ENCODE peak calls at places on chromosomes 7 and 10, in ten cellular contexts. S, I, P, X, G, Q, U, M, Z and W are unnamed samples.

GRCh38 chr7:99190359-99191009 is 17.4 kb downstream of the KPNA7 start:
- DNase-seq in X (no peak), Z (no peak), S (no peak), U (no peak), M (no peak), Q (no peak), I (no peak), G (no peak), P (no peak), W (no peak)

GRCh38 chr7:131845573-131846337 is 289.3 kb upstream of the PODXL start:
- DNase-seq in Z (no peak), X (no peak), G (no peak), M (no peak), S (no peak), Q (no peak), U (no peak), P (no peak), I (no peak), W (no peak)

GRCh38 chr10:42871823-42872222 is 89.2 kb downstream of the BMS1 start:
- DNase-seq in M (no peak), P (no peak), Z (no peak), U (no peak), Q (peak; percentile 53), X (no peak), G (no peak), S (no peak), I (no peak), W (no peak)

GRCh38 chr10:74753295-74754211 is 72.8 kb upstream of the KAT6B start:
- DNase-seq in G (no peak), M (no peak), P (no peak), S (no peak), Z (peak; percentile 73), U (no peak), Q (no peak), I (peak; percentile 59), X (no peak), W (no peak)

GRCh38 chr7:12982178-12982577 is 294.7 kb downstream of the ARL4A start:
- DNase-seq in S (no peak), I (no peak), Z (no peak), M (no peak), Q (no peak), G (no peak), U (no peak), X (no peak), P (no peak), W (no peak)

GRCh38 chr10:14586901-14587300 is 187.8 kb downstream of the FAM107B start:
- DNase-seq in Z (no peak), I (no peak), G (no peak), Q (no peak), P (no peak), U (peak; percentile 76), X (no peak), M (no peak), S (no peak), W (no peak)

GRCh38 chr10:103736763-103737162 is 118.6 kb downstream of the SH3PXD2A start:
- DNase-seq in Q (no peak), S (peak; percentile 31), P (no peak), M (no peak), G (no peak), Z (peak; percentile 31), I (no peak), U (no peak), X (no peak), W (no peak)

GRCh38 chr7:155278921-155279320 is 18.8 kb upstream of the INSIG1 start:
- DNase-seq in S (no peak), P (no peak), M (no peak), U (no peak), Q (no peak), I (no peak), X (no peak), Z (no peak), G (no peak), W (no peak)

DNA sequence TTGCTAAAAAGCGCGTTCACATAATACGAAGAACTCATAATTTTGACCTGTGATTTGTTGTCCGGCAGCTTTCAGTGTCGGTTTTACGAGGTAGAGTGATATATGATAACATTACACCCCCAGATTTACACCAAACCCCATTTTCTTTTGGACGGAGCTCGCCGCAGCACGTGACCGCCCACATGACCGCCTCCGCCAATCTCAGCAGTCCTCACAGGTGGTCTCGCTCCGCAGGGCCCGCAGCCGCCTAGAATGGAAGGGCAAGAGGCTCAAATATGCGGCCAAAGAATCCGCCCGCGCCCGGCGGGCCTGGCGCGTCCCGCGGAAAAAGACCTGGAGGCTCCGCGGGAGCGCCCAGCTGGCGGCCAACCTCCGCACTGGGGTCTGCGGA is at the start of gene HOXA7:
- DNase-seq in I (peak; percentile 89), M (peak; percentile 82), X (no peak), G (no peak), Q (no peak), P (peak; percentile 79), Z (no peak), U (no peak), S (no peak), W (no peak)
- H3K27ac ChIP-seq in I (peak within 1 kb of the TSS; percentile 78), M (peak within 1 kb of the TSS; percentile 94), X (no peak within 1 kb of the TSS), G (peak within 1 kb of the TSS; percentile 45), Q (no peak within 1 kb of the TSS), P (peak within 1 kb of the TSS; percentile 82), Z (peak within 1 kb of the TSS; percentile 63), U (no peak within 1 kb of the TSS), S (no peak within 1 kb of the TSS), W (peak within 1 kb of the TSS; percentile 16)

GRCh38 chr10:84340187-84340586 is 11.8 kb downstream of the CCSER2 start:
- DNase-seq in M (no peak), I (no peak), X (no peak), S (no peak), Z (no peak), Q (no peak), G (no peak), U (no peak), P (no peak), W (no peak)

GRCh38 chr10:84342584-84342983 is 14.2 kb downstream of the CCSER2 start:
- DNase-seq in S (no peak), I (no peak), U (no peak), P (no peak), X (no peak), G (no peak), Q (no peak), M (no peak), Z (no peak), W (no peak)

GRCh38 chr10:84340632-84341537 is 12.5 kb downstream of the CCSER2 start:
- DNase-seq in P (no peak), Z (no peak), S (no peak), Q (no peak), X (no peak), U (no peak), I (no peak), G (no peak), M (no peak), W (no peak)

GRCh38 chr10:84341983-84342382 is 13.6 kb downstream of the CCSER2 start:
- DNase-seq in Z (no peak), S (no peak), G (no peak), P (no peak), Q (no peak), U (no peak), I (no peak), M (no peak), X (no peak), W (no peak)

GRCh38 chr10:84341538-84341856 is 13.1 kb downstream of the CCSER2 start:
- DNase-seq in X (no peak), M (no peak), P (no peak), S (no peak), U (no peak), I (no peak), Q (no peak), G (no peak), Z (no peak), W (no peak)
- TF ChIP-seq CTCF in X (no peak), M (no peak), P (no peak), S (peak; percentile 15), U (no peak), I (no peak), Q (no peak), G (peak; percentile 47), Z (no peak), W (no peak)

GRCh38 chr7:659306-659847 is 67.1 kb upstream of the DNAAF5 start:
- DNase-seq in Z (no peak), M (no peak), S (no peak), U (no peak), X (no peak), I (no peak), G (no peak), P (no peak), Q (no peak), W (no peak)

GRCh38 chr7:655758-656157 is 70.7 kb upstream of the DNAAF5 start:
- DNase-seq in Z (no peak), U (no peak), P (no peak), M (no peak), S (no peak), X (no peak), I (no peak), G (no peak), Q (no peak), W (no peak)

GRCh38 chr7:653829-654764 is 72.4 kb upstream of the DNAAF5 start:
- DNase-seq in G (no peak), Z (no peak), Q (no peak), M (no peak), S (no peak), P (no peak), X (no peak), U (no peak), I (no peak), W (no peak)

GRCh38 chr7:659996-660395 is 66.5 kb upstream of the DNAAF5 start:
- DNase-seq in Q (no peak), P (no peak), I (no peak), S (no peak), Z (no peak), M (no peak), X (no peak), G (no peak), U (no peak), W (no peak)

DNA sequence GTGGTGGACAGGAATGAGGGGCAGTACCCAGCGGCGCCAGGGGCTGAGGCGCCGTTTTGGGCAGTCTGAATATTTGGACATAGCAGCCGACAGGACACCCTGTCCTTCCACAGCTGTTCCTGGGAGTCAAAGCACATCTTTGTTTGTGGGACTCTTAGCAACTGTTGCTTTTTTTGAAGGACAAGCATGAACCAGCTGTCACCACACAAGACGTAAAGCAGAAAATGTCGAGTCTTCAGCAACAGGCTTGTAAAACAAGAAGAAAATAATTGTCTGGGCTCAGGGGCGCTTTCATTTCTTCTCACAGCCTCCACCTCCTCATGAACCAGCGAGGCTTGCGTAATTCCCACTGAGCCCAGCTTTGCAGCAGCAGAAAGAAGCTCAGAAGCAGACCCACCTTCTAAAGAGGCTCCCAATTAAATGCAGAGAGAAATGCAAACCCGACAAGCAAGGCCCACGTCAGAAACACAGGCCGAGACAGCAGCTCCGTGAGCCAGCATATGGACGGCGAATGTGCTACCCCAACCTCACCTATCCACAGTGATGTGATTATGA is 68.9 kb upstream of the DNAAF5 start:
- DNase-seq in Z (no peak), P (no peak), I (no peak), U (no peak), M (no peak), S (no peak), G (no peak), Q (no peak), X (peak; percentile 88), W (no peak)
- H3K27ac ChIP-seq in Z (no peak overlapping the region), P (no peak overlapping the region), I (peak overlapping the region; percentile 66), U (no peak overlapping the region), M (no peak overlapping the region), S (no peak overlapping the region), G (no peak overlapping the region), Q (peak overlapping the region; percentile 67), X (peak overlapping the region; percentile 85), W (peak overlapping the region; percentile 89)

GRCh38 chr10:122730238-122730637 is 30.6 kb upstream of the C10orf120 start:
- DNase-seq in Z (no peak), S (no peak), X (no peak), G (no peak), I (no peak), Q (no peak), P (no peak), M (no peak), U (no peak), W (no peak)

GRCh38 chr10:122721111-122721510 is 21.5 kb upstream of the C10orf120 start:
- DNase-seq in G (no peak), S (no peak), U (no peak), P (no peak), X (no peak), Q (peak; percentile 87), Z (no peak), M (no peak), I (no peak), W (no peak)

GRCh38 chr10:122725768-122726167 is 26.1 kb upstream of the C10orf120 start:
- DNase-seq in P (no peak), Q (no peak), M (no peak), G (no peak), I (no peak), U (no peak), S (no peak), X (no peak), Z (no peak), W (no peak)

GRCh38 chr10:122727426-122727825 is 27.8 kb upstream of the C10orf120 start:
- DNase-seq in G (no peak), M (no peak), S (no peak), Q (peak; percentile 55), Z (no peak), P (no peak), X (no peak), I (no peak), U (no peak), W (no peak)

DNA sequence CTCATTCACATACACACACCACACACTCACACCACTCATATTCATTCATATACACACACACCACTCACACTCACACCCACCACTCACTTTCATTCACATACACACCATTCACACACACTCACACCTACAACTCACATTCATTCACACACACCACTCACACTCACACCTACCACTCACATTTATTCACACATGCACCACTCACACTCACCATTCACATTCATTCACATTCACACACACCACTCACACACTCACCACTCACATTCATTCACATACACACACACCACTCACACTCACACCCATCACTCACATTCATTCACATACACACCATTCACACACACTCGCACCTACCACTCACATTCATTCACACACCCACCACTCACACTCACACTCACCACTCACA is 25.4 kb upstream of the C10orf120 start:
- DNase-seq in M (no peak), Q (peak; percentile 29), S (no peak), P (no peak), U (no peak), X (no peak), I (no peak), Z (no peak), G (no peak), W (no peak)
- TF ChIP-seq CTCF in M (no peak), Q (no peak), S (no peak), P (no peak), U (no peak), X (no peak), I (no peak), Z (no peak), G (no peak), W (no peak)